ENCODE peak calls at places on chromosomes 13 and 19, in five cellular contexts. X is transverse colon, V is lung, M is adrenal gland, E is left ventricle myocardium inferior. N is an unnamed sample. For H3K4me1, the result is how much of the 10 kb centered on the place peaks cover.

GRCh38 chr13:50128406-50129048 is 113.3 kb downstream of the KCNRG start:
- DNase-seq in X (no peak), E (no peak), M (no peak), V (no peak), N (peak)

GRCh38 chr13:51916419-51916818 is 54.6 kb downstream of the CCDC70 start:
- DNase-seq in M (no peak), V (no peak), X (no peak), E (no peak), N (no peak)

GRCh38 chr13:21849323-21849722 is 178.4 kb downstream of the FGF9 start:
- DNase-seq in E (no peak), M (peak), X (no peak), V (no peak), N (no peak)

GRCh38 chr13:109646423-109646822 is 140.0 kb downstream of the IRS2 start:
- DNase-seq in X (no peak), E (no peak), V (no peak), M (no peak), N (no peak)

GRCh38 chr19:10603084-10603872 is 16.2 kb upstream of the AP1M2 start:
- DNase-seq in E (peak), X (peak), M (peak), V (no peak), N (peak)

GRCh38 chr19:39448271-39448670 is 2.9 kb downstream of the SUPT5H start:
- DNase-seq in X (no peak), E (no peak), M (no peak), V (no peak), N (peak)

GRCh38 chr13:113495494-113496251 is 5.2 kb upstream of the DCUN1D2 start:
- DNase-seq in M (no peak), E (no peak), V (no peak), X (no peak), N (no peak)

GRCh38 chr19:17847538-17848366 is at the start of gene JAK3:
- DNase-seq in V (no peak), E (peak), X (peak), M (peak), N (peak)

DNA sequence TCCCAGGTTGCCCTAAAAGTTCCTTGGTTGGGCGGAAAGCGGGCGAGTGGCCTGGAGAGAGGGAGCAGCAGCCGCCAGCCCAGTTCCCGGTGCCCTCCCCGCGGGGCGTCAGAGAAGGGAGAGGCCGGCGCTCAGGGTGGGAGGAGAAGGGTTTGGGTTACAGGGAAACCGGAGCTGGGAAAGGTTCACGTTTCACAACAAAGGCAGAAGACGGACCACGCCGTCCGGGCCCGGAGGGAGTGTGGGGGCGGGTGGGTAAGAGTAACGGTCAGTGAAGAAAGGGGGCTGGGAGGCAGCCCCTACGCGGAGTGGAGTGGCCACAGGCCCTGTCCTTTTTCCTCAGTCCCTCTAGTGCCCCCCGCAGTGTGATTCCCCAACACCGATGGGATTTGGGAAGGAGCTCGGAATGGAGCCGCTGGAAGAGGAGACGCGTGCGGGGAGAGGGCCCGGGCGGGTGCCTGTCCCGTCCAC is 1.6 kb downstream of the SIX5 start:
- DNase-seq in M (peak), X (peak), E (peak), V (peak), N (peak)
- H3K4me3 ChIP-seq in M (peak), X (peak), E (peak), V (peak), N (peak)

GRCh38 chr13:45258339-45258685 is 57.5 kb upstream of the KCTD4 start:
- DNase-seq in E (no peak), M (peak), X (peak), V (peak), N (no peak)

GRCh38 chr13:45255253-45255987 is 54.6 kb upstream of the KCTD4 start:
- DNase-seq in E (no peak), X (no peak), M (no peak), V (no peak), N (no peak)

GRCh38 chr13:45256254-45256653 is 55.4 kb upstream of the KCTD4 start:
- DNase-seq in M (no peak), E (no peak), X (no peak), V (no peak), N (no peak)

DNA sequence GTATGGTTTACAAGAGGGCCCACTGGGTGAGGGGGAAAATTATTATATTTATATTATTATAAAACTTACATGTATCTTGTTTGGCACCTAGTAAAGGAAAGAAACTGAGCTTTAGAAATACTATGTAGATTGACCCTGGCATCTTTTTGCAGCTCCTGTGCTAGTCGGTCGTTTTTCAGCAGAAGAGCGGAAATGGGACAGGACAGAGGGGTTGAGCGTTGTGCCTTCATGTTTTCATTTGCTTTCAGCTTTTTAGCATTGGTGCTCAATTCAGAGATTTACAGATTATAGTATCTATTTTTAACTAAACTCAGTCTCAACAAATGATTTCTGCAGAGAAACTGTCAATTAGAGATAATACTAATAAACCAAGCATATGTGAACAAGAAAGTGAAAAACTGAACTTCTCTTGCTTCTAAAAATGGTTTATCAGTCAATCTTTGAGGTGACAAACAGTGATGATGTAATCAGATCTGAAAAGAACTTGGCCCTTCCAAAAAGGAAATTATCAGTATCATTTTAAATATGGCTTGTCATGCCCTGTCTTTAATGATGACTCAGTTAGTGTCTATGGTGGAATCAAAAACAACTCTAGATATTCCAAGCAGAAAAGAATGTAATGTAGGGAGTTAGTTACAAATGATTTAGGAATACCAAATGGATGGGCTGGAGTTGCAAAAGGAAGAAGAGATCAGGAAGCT is 56.9 kb upstream of the KCTD4 start:
- DNase-seq in M (no peak), X (no peak), V (no peak), E (no peak), N (no peak)
- H3K27ac ChIP-seq in M (peak), X (no peak), V (no peak), E (no peak), N (no peak)

DNA sequence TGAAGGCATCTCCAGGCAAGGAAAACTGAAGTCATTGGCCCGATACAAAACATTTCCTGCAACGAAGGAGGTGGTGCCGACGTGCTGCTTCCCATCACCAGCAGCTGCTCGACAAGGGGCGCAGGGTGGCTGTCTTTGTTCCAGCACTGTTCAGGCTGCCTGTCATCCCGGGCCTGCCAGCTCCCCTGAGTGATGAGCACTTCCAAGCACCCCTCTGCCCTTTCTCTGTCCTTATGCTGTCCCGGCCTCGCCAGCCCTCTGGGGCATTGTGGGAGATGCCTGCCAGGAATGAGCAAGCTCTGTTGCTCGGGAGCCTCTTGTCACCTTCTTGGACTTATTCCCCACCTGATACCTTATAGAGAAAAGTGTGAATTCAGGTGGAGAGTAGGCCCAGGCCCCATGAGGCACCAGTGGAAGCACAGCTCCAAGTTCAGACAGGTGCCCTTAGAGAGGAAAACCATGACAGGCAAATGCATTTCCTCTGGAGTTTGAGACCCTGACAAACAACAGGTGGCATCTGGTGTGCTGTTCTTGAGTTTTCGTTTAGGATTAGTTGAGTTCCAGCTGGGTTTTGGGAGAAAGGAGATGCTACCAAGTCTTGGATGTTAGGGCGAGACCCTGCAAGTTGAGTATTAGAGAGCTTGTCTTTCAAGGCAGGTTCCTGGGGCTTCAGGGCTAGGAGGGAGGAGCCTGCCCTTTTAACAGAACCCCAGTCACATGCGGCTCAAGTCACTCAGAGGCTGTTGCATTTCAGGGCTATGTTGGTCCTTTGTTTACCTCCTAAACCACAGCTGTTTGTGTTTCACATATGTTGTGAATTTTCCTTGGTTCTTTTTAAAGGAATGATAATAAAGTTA is 21.4 kb downstream of the BBC3 start:
- DNase-seq in E (peak), M (no peak), V (no peak), X (no peak), N (no peak)
- H3K4me1 ChIP-seq in E (under half), M (under half), V (under half), X (under half), N (under half)

DNA sequence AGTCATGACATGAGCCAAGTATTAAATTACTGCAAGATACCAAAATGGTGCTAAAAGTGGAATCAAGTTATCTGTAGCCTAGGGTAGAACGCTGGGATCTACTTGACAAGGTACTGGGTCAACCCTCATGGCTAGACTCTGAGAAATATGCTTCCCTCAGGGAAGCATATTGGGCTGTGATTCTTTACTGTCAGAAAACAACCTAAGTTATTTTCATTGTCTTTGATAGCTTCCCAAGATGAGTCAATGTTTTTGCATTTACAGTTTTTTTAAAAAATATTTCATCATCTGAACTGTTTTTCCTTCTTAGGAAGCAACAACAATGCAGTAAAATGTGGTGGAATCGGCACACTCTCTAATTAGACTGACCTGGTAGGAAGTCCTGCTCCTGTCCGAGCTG is 218.0 kb downstream of the RGCC start:
- DNase-seq in E (no peak), M (no peak), V (no peak), X (no peak), N (no peak)
- H3K4me3 ChIP-seq in E (no peak), M (no peak), V (no peak), X (no peak), N (no peak)

GRCh38 chr13:80840313-80840976 is 499.5 kb upstream of the SPRY2 start:
- DNase-seq in X (no peak), V (no peak), M (no peak), E (no peak), N (no peak)
- H3K27ac ChIP-seq in X (no peak), V (no peak), M (no peak), E (peak), N (no peak)

GRCh38 chr13:24625324-24625723 is 54.9 kb upstream of the ATP12A start:
- DNase-seq in M (no peak), X (no peak), E (no peak), V (no peak), N (no peak)
- H3K4me1 ChIP-seq in M (under half), X (under half), E (under half), V (under half), N (under half)

DNA sequence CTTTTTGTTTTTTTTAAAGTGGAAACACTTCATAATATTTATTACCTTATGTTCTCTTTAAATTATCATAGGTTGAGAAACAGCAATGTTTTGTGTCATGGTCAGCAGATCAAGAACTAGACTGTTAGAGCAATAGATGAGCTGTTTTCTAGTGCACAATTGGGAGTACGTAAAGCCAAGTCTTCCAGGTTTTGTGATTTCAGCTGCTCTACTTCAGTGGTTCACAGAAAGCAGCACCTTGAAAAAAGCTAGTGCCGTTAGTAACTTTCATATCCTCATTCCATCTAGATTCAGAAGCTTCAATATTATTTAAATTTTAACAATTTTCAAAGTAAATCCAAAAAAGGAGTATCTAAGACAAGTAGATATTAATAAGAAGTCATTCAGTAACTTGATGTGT is 1.9 kb downstream of the GPR18 start:
- DNase-seq in M (no peak), V (no peak), E (no peak), X (no peak), N (no peak)
- H3K4me3 ChIP-seq in M (no peak), V (no peak), E (no peak), X (no peak), N (no peak)

DNA sequence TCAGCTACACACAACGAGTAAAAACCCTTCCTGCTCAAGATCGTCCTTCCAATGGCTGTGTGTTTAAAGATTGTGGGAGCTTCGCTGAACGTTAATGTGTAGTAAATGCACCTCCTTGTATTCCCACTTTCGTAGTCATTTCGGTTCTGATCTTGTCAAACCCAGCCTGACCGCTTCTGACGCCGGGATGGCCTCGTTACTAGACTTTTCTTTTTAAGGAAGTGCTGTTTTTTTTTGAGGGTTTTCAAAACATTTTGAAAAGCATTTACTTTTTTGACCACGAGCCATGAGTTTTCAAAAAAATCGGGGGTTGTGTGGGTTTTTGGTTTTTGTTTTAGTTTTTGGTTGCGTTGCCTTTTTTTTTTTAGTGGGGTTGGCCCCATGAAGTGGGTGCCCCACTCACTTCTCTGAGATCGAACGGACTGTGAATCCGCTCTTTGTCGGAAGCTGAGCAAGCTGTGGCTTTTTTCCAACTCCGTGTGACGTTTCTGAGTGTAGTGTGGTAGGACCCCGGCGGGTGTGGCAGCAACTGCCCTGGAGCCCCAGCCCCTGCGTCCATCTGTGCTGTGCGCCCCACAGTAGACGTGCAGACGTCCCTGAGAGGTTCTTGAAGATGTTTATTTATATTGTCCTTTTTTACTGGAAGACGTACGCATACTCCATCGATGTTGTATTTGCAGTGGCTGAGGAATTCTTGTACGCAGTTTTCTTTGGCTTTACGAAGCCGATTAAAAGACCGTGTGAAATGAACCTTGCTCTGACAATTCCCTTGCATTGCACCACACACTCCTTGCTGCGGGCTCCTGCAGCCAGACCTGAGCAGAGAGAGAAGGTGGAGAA is 2.7 kb upstream of the FAM174C start:
- DNase-seq in E (no peak), X (no peak), M (peak), V (no peak), N (no peak)
- H3K27ac ChIP-seq in E (peak), X (peak), M (no peak), V (no peak), N (peak)

N was measured in right cardiac atrium.